ENCODE peak calls at places on chromosome X, in five cellular contexts. P, C, L, Z and I are unnamed samples.

GRCh38 chrX:39726810-39727209 is 370.9 kb downstream of the BCOR start:
- DNase-seq in P (peak; percentile 63), Z (no peak), L (peak; percentile 73), C (peak; percentile 73), I (no peak)

GRCh38 chrX:16892504-16893362 is 22.6 kb upstream of the RBBP7 start:
- DNase-seq in L (peak; percentile 81), Z (no peak), P (peak; percentile 76), C (peak; percentile 73), I (peak; percentile 47)

GRCh38 chrX:45850775-45851433 is 650.2 kb upstream of the DIPK2B start:
- DNase-seq in P (no peak), C (peak; percentile 54), Z (no peak), L (peak; percentile 51), I (no peak)

GRCh38 chrX:118181030-118181429 is 64.4 kb upstream of the KLHL13 start:
- DNase-seq in P (no peak), C (peak; percentile 58), L (no peak), Z (no peak), I (no peak)

GRCh38 chrX:153828723-153829548 is 1.4 kb downstream of the PDZD4 start:
- DNase-seq in C (no peak), Z (no peak), P (no peak), L (peak; percentile 9), I (no peak)

GRCh38 chrX:74232859-74233258 is 71.1 kb upstream of the ZCCHC13 start:
- DNase-seq in Z (no peak), P (no peak), C (peak; percentile 39), L (peak; percentile 24), I (no peak)

GRCh38 chrX:108541286-108541685 is 101.6 kb downstream of the COL4A5 start:
- DNase-seq in P (no peak), L (no peak), C (no peak), Z (no peak), I (no peak)

GRCh38 chrX:140525448-140525847 is 20.6 kb upstream of the SOX3 start:
- DNase-seq in Z (no peak), P (no peak), C (peak; percentile 69), L (peak; percentile 33), I (no peak)

GRCh38 chrX:22634081-22634480 is 361.4 kb downstream of the CBLL2 start:
- DNase-seq in Z (no peak), C (peak; percentile 87), L (peak; percentile 12), P (no peak), I (no peak)

GRCh38 chrX:40175416-40176255 is 77.9 kb upstream of the BCOR start:
- DNase-seq in C (peak; percentile 57), Z (peak; percentile 63), L (peak; percentile 82), P (peak; percentile 91), I (peak; percentile 72)

GRCh38 chrX:12872741-12873140 is 5.9 kb downstream of the TLR7 start:
- DNase-seq in L (no peak), P (no peak), Z (no peak), C (no peak), I (no peak)

GRCh38 chrX:71095971-71096701 is 485 bp downstream of the FOXO4 start:
- DNase-seq in P (no peak), L (no peak), C (peak; percentile 47), Z (no peak), I (peak; percentile 53)

GRCh38 chrX:71998836-71999509 is 88.3 kb downstream of the NHSL2 start:
- DNase-seq in C (no peak), L (peak; percentile 37), P (no peak), Z (peak; percentile 8), I (peak; percentile 31)

GRCh38 chrX:19514791-19515614 is at the start of gene MAP3K15:
- DNase-seq in Z (peak; percentile 15), C (peak; percentile 9), L (peak; percentile 6), P (peak; percentile 69), I (no peak)

GRCh38 chrX:53831662-53832635 is 145.4 kb upstream of the HUWE1 start:
- DNase-seq in C (peak; percentile 16), L (peak; percentile 15), Z (peak; percentile 30), P (no peak), I (peak; percentile 37)

GRCh38 chrX:27917713-27918500 is 63.3 kb downstream of the DCAF8L1 start:
- DNase-seq in L (no peak), C (no peak), P (no peak), Z (no peak), I (no peak)

GRCh38 chrX:39242187-39242586 is 440.9 kb downstream of the MID1IP1 start:
- DNase-seq in Z (no peak), L (peak; percentile 3), P (no peak), C (peak; percentile 2), I (no peak)

GRCh38 chrX:46920235-46920634 is 8.0 kb downstream of the JADE3 start:
- DNase-seq in P (no peak), L (no peak), Z (no peak), C (no peak), I (no peak)

GRCh38 chrX:68942141-68942540 is 113.3 kb downstream of the EFNB1 start:
- DNase-seq in L (no peak), C (no peak), P (no peak), Z (no peak), I (no peak)

GRCh38 chrX:50691820-50692219 is 122.2 kb downstream of the SHROOM4 start:
- DNase-seq in Z (no peak), P (no peak), C (peak; percentile 23), L (peak; percentile 54), I (peak; percentile 0)

GRCh38 chrX:151458824-151459223 is 61.8 kb downstream of the VMA21 start:
- DNase-seq in L (no peak), Z (no peak), C (peak; percentile 78), P (no peak), I (no peak)

GRCh38 chrX:10157545-10157944 is 770 bp downstream of the CLCN4 start:
- DNase-seq in Z (no peak), L (peak; percentile 42), P (no peak), C (peak; percentile 64), I (no peak)

GRCh38 chrX:134388161-134389109 is 71.5 kb upstream of the HPRT1 start:
- DNase-seq in Z (no peak), C (no peak), P (no peak), L (no peak), I (no peak)

GRCh38 chrX:78327370-78328048 is at the start of gene CYSLTR1:
- DNase-seq in P (peak; percentile 28), Z (no peak), L (no peak), C (no peak), I (no peak)

GRCh38 chrX:67780694-67781109 is 236.9 kb downstream of the AR start:
- DNase-seq in L (peak; percentile 96), C (peak; percentile 96), P (peak; percentile 87), Z (no peak), I (no peak)

GRCh38 chrX:18173494-18174180 is 47.0 kb downstream of the BEND2 start:
- DNase-seq in Z (no peak), L (no peak), P (peak; percentile 62), C (no peak), I (no peak)

GRCh38 chrX:47030339-47030738 is 47.9 kb upstream of the RGN start:
- DNase-seq in C (peak; percentile 50), P (no peak), Z (no peak), L (peak; percentile 65), I (peak; percentile 5)

GRCh38 chrX:8913665-8914409 is 112.7 kb upstream of the FAM9A start:
- DNase-seq in L (peak; percentile 47), Z (no peak), C (peak; percentile 65), P (peak; percentile 61), I (no peak)

GRCh38 chrX:997631-998137 is 214.8 kb downstream of the CRLF2 start:
- DNase-seq in C (no peak), P (no peak), Z (no peak), L (no peak), I (no peak)

GRCh38 chrX:23292979-23293651 is 41.5 kb upstream of the PTCHD1 start:
- DNase-seq in Z (no peak), C (peak; percentile 79), L (no peak), P (no peak), I (no peak)

GRCh38 chrX:136227948-136228584 is 23.1 kb downstream of the MAP7D3 start:
- DNase-seq in L (no peak), P (no peak), C (no peak), Z (no peak), I (no peak)

GRCh38 chrX:97096385-97096784 is 212.7 kb downstream of the RPA4 start:
- DNase-seq in C (no peak), Z (no peak), L (no peak), P (no peak), I (no peak)

GRCh38 chrX:104270916-104271512 is 16.3 kb upstream of the ESX1 start:
- DNase-seq in L (peak; percentile 19), P (peak; percentile 46), C (no peak), Z (peak; percentile 17), I (peak; percentile 3)

GRCh38 chrX:40006025-40007017 is 91.4 kb downstream of the BCOR start:
- DNase-seq in Z (peak; percentile 24), L (peak; percentile 35), P (peak; percentile 88), C (peak; percentile 16), I (no peak)

GRCh38 chrX:331772-332495 is 13.3 kb upstream of the GTPBP6 start:
- DNase-seq in C (no peak), P (peak; percentile 49), Z (no peak), L (no peak), I (no peak)

GRCh38 chrX:71615954-71616353 is 2.4 kb downstream of the CXCR3 start:
- DNase-seq in L (no peak), C (no peak), Z (no peak), P (no peak), I (no peak)

GRCh38 chrX:51024106-51024696 is 113.7 kb downstream of the BMP15 start:
- DNase-seq in C (no peak), L (no peak), Z (no peak), P (no peak), I (no peak)